ENCODE peak calls at places on chromosomes 16 and 17, in ten cellular contexts. U, E, T, V, N, O, P, K, Z and X are unnamed samples.

GRCh38 chr17:74027539-74027938 is 175.9 kb upstream of the RPL38 start:
- DNase-seq in U (no peak), E (no peak), T (no peak), V (no peak), N (no peak), O (no peak), P (no peak), K (no peak), Z (no peak), X (no peak)

GRCh38 chr17:78226055-78226751 is 5.2 kb upstream of the TMEM235 start:
- DNase-seq in U (no peak), E (no peak), T (no peak), V (no peak), N (no peak), O (no peak), P (no peak), K (no peak), Z (no peak), X (no peak)

GRCh38 chr17:34998205-34998604 is 17.9 kb downstream of the LIG3 start:
- DNase-seq in U (peak; percentile 51), E (peak; percentile 79), T (no peak), V (peak; percentile 64), N (peak; percentile 70), O (peak; percentile 74), P (peak; percentile 89), K (peak; percentile 79), Z (peak; percentile 87), X (peak; percentile 52)

GRCh38 chr16:71537643-71538042 is 11.4 kb downstream of the CHST4 start:
- DNase-seq in U (peak; percentile 8), E (peak; percentile 56), T (no peak), V (peak; percentile 69), N (peak; percentile 36), O (no peak), P (peak; percentile 78), K (no peak), Z (no peak), X (peak; percentile 32)

GRCh38 chr17:72717276-72717675 is 375.2 kb downstream of the SLC39A11 start:
- DNase-seq in U (no peak), E (no peak), T (no peak), V (no peak), N (no peak), O (no peak), P (no peak), K (no peak), Z (no peak), X (no peak)

GRCh38 chr16:85245307-85246172 is 133.3 kb upstream of the CIBAR2 start:
- DNase-seq in U (peak; percentile 50), E (peak; percentile 82), T (peak; percentile 1), V (peak; percentile 62), N (peak; percentile 82), O (peak; percentile 58), P (peak; percentile 74), K (peak; percentile 82), Z (peak; percentile 65), X (peak; percentile 80)

GRCh38 chr16:85571563-85571812 is 41.6 kb upstream of the GSE1 start:
- DNase-seq in U (no peak), E (no peak), T (no peak), V (no peak), N (no peak), O (no peak), P (no peak), K (no peak), Z (no peak), X (no peak)

GRCh38 chr17:75124041-75124818 is 7.3 kb downstream of the NT5C start:
- DNase-seq in U (no peak), E (peak; percentile 72), T (no peak), V (peak; percentile 98), N (no peak), O (peak; percentile 84), P (peak; percentile 95), K (peak; percentile 63), Z (no peak), X (peak; percentile 7)

GRCh38 chr17:43875476-43876147 is 28.6 kb downstream of the CD300LG start:
- DNase-seq in U (no peak), E (no peak), T (no peak), V (no peak), N (no peak), O (no peak), P (no peak), K (no peak), Z (no peak), X (no peak)

GRCh38 chr17:43877451-43878155 is 29.7 kb downstream of the MPP2 start:
- DNase-seq in U (no peak), E (no peak), T (no peak), V (no peak), N (no peak), O (no peak), P (no peak), K (no peak), Z (no peak), X (no peak)

GRCh38 chr17:43878260-43879082 is 28.9 kb downstream of the MPP2 start:
- DNase-seq in U (peak; percentile 74), E (peak; percentile 90), T (peak; percentile 23), V (peak; percentile 78), N (peak; percentile 91), O (peak; percentile 71), P (peak; percentile 83), K (peak; percentile 85), Z (peak; percentile 79), X (peak; percentile 85)

GRCh38 chr17:43874293-43874692 is 27.3 kb downstream of the CD300LG start:
- DNase-seq in U (no peak), E (no peak), T (no peak), V (no peak), N (no peak), O (no peak), P (peak; percentile 84), K (no peak), Z (no peak), X (no peak)

GRCh38 chr17:43877031-43877430 is 30.1 kb downstream of the CD300LG start:
- DNase-seq in U (no peak), E (no peak), T (no peak), V (no peak), N (no peak), O (no peak), P (no peak), K (no peak), Z (no peak), X (no peak)
- TF ChIP-seq CTCF in U (no peak), E (no peak), T (no peak), V (no peak), N (no peak), O (no peak), P (no peak), K (no peak), Z (no peak), X (no peak)

GRCh38 chr16:28876016-28876659 is 2.1 kb upstream of the ATP2A1 start:
- DNase-seq in U (no peak), E (no peak), T (no peak), V (no peak), N (no peak), O (no peak), P (no peak), K (no peak), Z (no peak), X (no peak)

GRCh38 chr16:28873543-28874201 is 4.6 kb upstream of the ATP2A1 start:
- DNase-seq in U (no peak), E (peak; percentile 14), T (no peak), V (peak; percentile 30), N (peak; percentile 84), O (no peak), P (peak; percentile 66), K (peak; percentile 65), Z (peak; percentile 68), X (no peak)

GRCh38 chr16:28876973-28877641 is 1.2 kb upstream of the ATP2A1 start:
- DNase-seq in U (no peak), E (no peak), T (no peak), V (no peak), N (no peak), O (no peak), P (no peak), K (no peak), Z (no peak), X (no peak)

GRCh38 chr16:28874406-28874805 is 3.9 kb upstream of the ATP2A1 start:
- DNase-seq in U (no peak), E (no peak), T (no peak), V (no peak), N (no peak), O (no peak), P (no peak), K (no peak), Z (no peak), X (no peak)

DNA sequence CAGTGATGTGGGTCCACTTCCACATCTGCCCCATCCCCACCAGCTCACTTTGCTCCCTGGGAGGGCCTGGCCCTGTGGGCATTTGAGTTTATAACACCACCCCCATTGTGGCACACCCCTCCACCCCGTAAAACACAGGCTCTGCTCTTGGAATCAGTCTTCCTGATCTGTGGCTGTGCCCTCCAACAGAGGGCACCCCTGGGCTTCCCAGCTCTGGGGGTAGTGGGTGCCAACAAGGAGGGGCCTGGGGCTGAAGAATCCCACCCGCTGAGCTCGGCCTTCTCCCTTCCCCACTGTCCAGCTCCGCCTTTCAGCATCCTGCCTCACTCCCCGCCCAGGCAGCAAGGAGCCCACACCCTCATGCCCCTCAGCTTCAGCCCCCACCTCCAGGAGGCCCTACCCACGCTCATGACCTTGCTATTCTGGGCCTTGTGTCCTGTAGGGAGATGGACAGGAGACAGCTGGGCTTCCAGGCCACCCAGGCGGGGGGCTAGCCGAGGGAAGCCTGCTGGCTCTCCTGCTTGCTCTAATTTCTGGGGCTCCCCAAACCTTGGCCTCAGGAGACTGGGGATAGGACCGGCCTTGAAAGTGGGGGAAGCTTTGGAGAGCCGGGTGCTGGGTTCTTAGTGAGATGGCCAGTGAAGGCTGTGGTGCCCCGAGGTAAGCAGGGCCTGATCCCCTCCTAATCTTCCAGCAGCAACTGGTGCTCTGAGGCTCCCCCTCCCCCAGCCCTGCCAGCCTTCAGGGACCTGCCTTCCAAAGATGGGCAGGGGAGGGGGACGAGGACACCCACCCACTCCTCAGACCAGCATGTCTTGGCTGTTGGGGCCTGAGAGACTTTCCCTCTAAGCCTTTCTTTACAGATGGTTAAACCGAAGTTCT is 2.9 kb upstream of the ATP2A1 start:
- DNase-seq in U (no peak), E (no peak), T (no peak), V (no peak), N (no peak), O (no peak), P (no peak), K (peak; percentile 87), Z (no peak), X (no peak)
- TF ChIP-seq CTCF in U (no peak), E (no peak), T (no peak), V (no peak), N (peak; percentile 13), O (no peak), P (no peak), K (peak; percentile 16), Z (no peak), X (no peak)

DNA sequence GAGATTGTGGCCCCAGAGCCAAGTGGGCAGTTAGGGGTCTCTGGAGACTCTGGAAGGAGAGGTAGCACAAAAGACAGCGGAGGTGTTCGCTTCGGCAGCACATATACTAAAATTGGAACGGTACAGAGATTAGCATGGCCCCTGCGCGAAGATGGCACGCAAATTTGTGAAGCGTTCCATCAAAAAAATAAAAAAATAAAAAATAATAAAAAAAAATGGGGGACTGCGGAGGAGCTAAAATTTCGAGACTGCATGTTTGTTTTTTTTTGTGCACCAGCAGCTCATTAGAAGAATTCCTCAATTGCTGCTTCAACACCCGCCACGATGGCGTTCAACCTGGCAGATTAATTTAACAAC is 39.1 kb downstream of the IGF2BP1 start:
- DNase-seq in U (no peak), E (no peak), T (no peak), V (no peak), N (no peak), O (no peak), P (no peak), K (no peak), Z (no peak), X (no peak)
- TF ChIP-seq CTCF in U (no peak), E (no peak), T (no peak), V (no peak), N (no peak), O (no peak), P (no peak), K (no peak), Z (no peak), X (no peak)

DNA sequence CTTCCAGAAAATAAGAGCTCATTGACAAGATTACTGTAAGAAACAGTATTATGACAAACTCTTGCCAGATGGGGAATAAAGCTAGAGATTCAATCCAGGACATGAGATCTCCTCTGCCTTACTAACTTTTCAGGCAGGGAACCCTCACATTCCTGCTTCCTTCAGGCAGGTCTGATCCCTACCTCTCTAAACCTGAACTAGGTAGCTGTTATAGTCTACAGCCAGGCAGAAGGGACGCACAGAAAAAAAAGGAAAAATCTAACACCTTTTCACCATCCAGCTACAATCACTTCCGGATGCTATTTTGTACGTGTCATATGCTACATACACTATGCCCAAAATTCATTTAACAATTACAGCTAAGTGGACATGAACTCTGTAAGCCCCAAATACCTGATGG is 41.2 kb downstream of the CNOT1 start:
- DNase-seq in U (no peak), E (no peak), T (no peak), V (no peak), N (no peak), O (no peak), P (no peak), K (no peak), Z (no peak), X (no peak)
- TF ChIP-seq CTCF in U (no peak), E (no peak), T (no peak), V (no peak), N (no peak), O (no peak), P (no peak), K (no peak), Z (no peak), X (no peak)